ENCODE peak calls at places on chromosomes 13 and 19, in eight cellular contexts. One of them, this sample, is unnamed.

GRCh38 chr13:111183087-111183645 is 68.1 kb downstream of the ARHGEF7 start:
- DNase-seq in neural crest cell: no peak
- DNase-seq in CD4-positive, alpha-beta T cell: no peak
- DNase-seq in GM12864: no peak
- DNase-seq in tibial artery: no peak
- DNase-seq in left colon: no peak
- DNase-seq in stromal cell of bone marrow: no peak
- DNase-seq in NCI-H1105 treated with DMSO at 0.1 percent for 48 hours: no peak
- DNase-seq in this sample: no peak

GRCh38 chr19:10503002-10503789 is at the start of gene KEAP1:
- DNase-seq in GM12864: no peak
- DNase-seq in NCI-H1105 treated with DMSO at 0.1 percent for 48 hours: peak; percentile 51
- DNase-seq in stromal cell of bone marrow: no peak
- DNase-seq in left colon: peak; percentile 42
- DNase-seq in neural crest cell: peak; percentile 41
- DNase-seq in CD4-positive, alpha-beta T cell: no peak
- DNase-seq in tibial artery: peak; percentile 41
- DNase-seq in this sample: no peak

GRCh38 chr19:43694553-43694952 is 21.3 kb upstream of the IRGC start:
- DNase-seq in neural crest cell: no peak
- DNase-seq in tibial artery: no peak
- DNase-seq in CD4-positive, alpha-beta T cell: no peak
- DNase-seq in GM12864: no peak
- DNase-seq in left colon: no peak
- DNase-seq in NCI-H1105 treated with DMSO at 0.1 percent for 48 hours: no peak
- DNase-seq in stromal cell of bone marrow: no peak
- DNase-seq in this sample: no peak

GRCh38 chr19:30857388-30857787 is 485.2 kb downstream of the ZNF536 start:
- DNase-seq in left colon: no peak
- DNase-seq in stromal cell of bone marrow: no peak
- DNase-seq in neural crest cell: no peak
- DNase-seq in tibial artery: no peak
- DNase-seq in GM12864: no peak
- DNase-seq in NCI-H1105 treated with DMSO at 0.1 percent for 48 hours: no peak
- DNase-seq in CD4-positive, alpha-beta T cell: no peak
- DNase-seq in this sample: no peak

GRCh38 chr13:19117913-19118739 is 63.5 kb downstream of the TUBA3C start:
- DNase-seq in neural crest cell: no peak
- DNase-seq in CD4-positive, alpha-beta T cell: no peak
- DNase-seq in stromal cell of bone marrow: no peak
- DNase-seq in left colon: no peak
- DNase-seq in tibial artery: no peak
- DNase-seq in NCI-H1105 treated with DMSO at 0.1 percent for 48 hours: no peak
- DNase-seq in GM12864: no peak
- DNase-seq in this sample: no peak

GRCh38 chr19:13817615-13818371 is 22.6 kb downstream of the ZSWIM4 start:
- DNase-seq in tibial artery: no peak
- DNase-seq in stromal cell of bone marrow: no peak
- DNase-seq in CD4-positive, alpha-beta T cell: no peak
- DNase-seq in GM12864: no peak
- DNase-seq in neural crest cell: peak; percentile 50
- DNase-seq in left colon: peak; percentile 95
- DNase-seq in NCI-H1105 treated with DMSO at 0.1 percent for 48 hours: no peak
- DNase-seq in this sample: no peak

GRCh38 chr19:18662972-18663732 is 20.3 kb upstream of the CRTC1 start:
- DNase-seq in NCI-H1105 treated with DMSO at 0.1 percent for 48 hours: no peak
- DNase-seq in CD4-positive, alpha-beta T cell: no peak
- DNase-seq in tibial artery: peak; percentile 65
- DNase-seq in stromal cell of bone marrow: no peak
- DNase-seq in neural crest cell: no peak
- DNase-seq in GM12864: no peak
- DNase-seq in left colon: no peak
- DNase-seq in this sample: no peak

GRCh38 chr19:28929026-28929425 is 283.9 kb downstream of the UQCRFS1 start:
- DNase-seq in stromal cell of bone marrow: no peak
- DNase-seq in tibial artery: no peak
- DNase-seq in neural crest cell: no peak
- DNase-seq in CD4-positive, alpha-beta T cell: no peak
- DNase-seq in left colon: no peak
- DNase-seq in GM12864: no peak
- DNase-seq in NCI-H1105 treated with DMSO at 0.1 percent for 48 hours: no peak
- DNase-seq in this sample: no peak

GRCh38 chr13:50529154-50529882 is 314.2 kb downstream of the DLEU7 start:
- DNase-seq in tibial artery: peak; percentile 83
- DNase-seq in GM12864: no peak
- DNase-seq in left colon: peak; percentile 89
- DNase-seq in neural crest cell: no peak
- DNase-seq in stromal cell of bone marrow: peak; percentile 98
- DNase-seq in NCI-H1105 treated with DMSO at 0.1 percent for 48 hours: peak; percentile 68
- DNase-seq in CD4-positive, alpha-beta T cell: no peak
- DNase-seq in this sample: peak; percentile 72

GRCh38 chr13:102903659-102904407 is 58.0 kb downstream of the ERCC5 start:
- DNase-seq in stromal cell of bone marrow: no peak
- DNase-seq in neural crest cell: peak; percentile 6
- DNase-seq in tibial artery: no peak
- DNase-seq in left colon: no peak
- DNase-seq in NCI-H1105 treated with DMSO at 0.1 percent for 48 hours: no peak
- DNase-seq in GM12864: no peak
- DNase-seq in CD4-positive, alpha-beta T cell: no peak
- DNase-seq in this sample: no peak

GRCh38 chr13:27336005-27336673 is 65.5 kb downstream of the RASL11A start:
- DNase-seq in neural crest cell: no peak
- DNase-seq in stromal cell of bone marrow: peak; percentile 49
- DNase-seq in NCI-H1105 treated with DMSO at 0.1 percent for 48 hours: no peak
- DNase-seq in GM12864: no peak
- DNase-seq in left colon: no peak
- DNase-seq in tibial artery: no peak
- DNase-seq in CD4-positive, alpha-beta T cell: no peak
- DNase-seq in this sample: no peak

GRCh38 chr19:40530091-40530901 is 46.4 kb upstream of the SHKBP1 start:
- DNase-seq in left colon: no peak
- DNase-seq in GM12864: no peak
- DNase-seq in neural crest cell: peak; percentile 58
- DNase-seq in tibial artery: no peak
- DNase-seq in stromal cell of bone marrow: no peak
- DNase-seq in CD4-positive, alpha-beta T cell: no peak
- DNase-seq in NCI-H1105 treated with DMSO at 0.1 percent for 48 hours: peak; percentile 26
- DNase-seq in this sample: no peak

GRCh38 chr13:112852808-112853207 is 116.2 kb upstream of the MCF2L start:
- DNase-seq in CD4-positive, alpha-beta T cell: no peak
- DNase-seq in tibial artery: no peak
- DNase-seq in NCI-H1105 treated with DMSO at 0.1 percent for 48 hours: no peak
- DNase-seq in left colon: no peak
- DNase-seq in neural crest cell: no peak
- DNase-seq in GM12864: no peak
- DNase-seq in stromal cell of bone marrow: no peak
- DNase-seq in this sample: no peak

GRCh38 chr13:100610399-100611347 is 22.1 kb upstream of the GGACT start:
- DNase-seq in tibial artery: no peak
- DNase-seq in stromal cell of bone marrow: no peak
- DNase-seq in neural crest cell: no peak
- DNase-seq in NCI-H1105 treated with DMSO at 0.1 percent for 48 hours: no peak
- DNase-seq in left colon: no peak
- DNase-seq in CD4-positive, alpha-beta T cell: no peak
- DNase-seq in GM12864: no peak
- DNase-seq in this sample: no peak

GRCh38 chr19:18465214-18465963 is 27.5 kb upstream of the ISYNA1 start:
- DNase-seq in stromal cell of bone marrow: no peak
- DNase-seq in NCI-H1105 treated with DMSO at 0.1 percent for 48 hours: no peak
- DNase-seq in left colon: no peak
- DNase-seq in CD4-positive, alpha-beta T cell: no peak
- DNase-seq in GM12864: no peak
- DNase-seq in tibial artery: no peak
- DNase-seq in neural crest cell: no peak
- DNase-seq in this sample: no peak

GRCh38 chr19:5141278-5141925 is 172.5 kb downstream of the KDM4B start:
- DNase-seq in tibial artery: no peak
- DNase-seq in stromal cell of bone marrow: no peak
- DNase-seq in CD4-positive, alpha-beta T cell: no peak
- DNase-seq in GM12864: no peak
- DNase-seq in NCI-H1105 treated with DMSO at 0.1 percent for 48 hours: no peak
- DNase-seq in neural crest cell: no peak
- DNase-seq in left colon: no peak
- DNase-seq in this sample: no peak

GRCh38 chr19:36213793-36214387 is 575 bp downstream of the ZNF565 start:
- DNase-seq in CD4-positive, alpha-beta T cell: no peak
- DNase-seq in NCI-H1105 treated with DMSO at 0.1 percent for 48 hours: no peak
- DNase-seq in stromal cell of bone marrow: peak; percentile 13
- DNase-seq in neural crest cell: no peak
- DNase-seq in GM12864: peak; percentile 25
- DNase-seq in tibial artery: peak; percentile 24
- DNase-seq in left colon: peak; percentile 26
- DNase-seq in this sample: no peak

This sample was measured in AG04450.